ENCODE peak calls at places on chromosomes 4 and X, in five cellular contexts. A, M, H, U and I are unnamed samples. For H3K9me3, the result is how much of the 10 kb centered on the place peaks cover.

GRCh38 chr4:110914791-110915190 is 291.9 kb upstream of the PITX2 start:
- DNase-seq in A (no peak), M (no peak), H (no peak), U (no peak), I (no peak)

GRCh38 chrX:41912922-41913321 is 10.4 kb downstream of the CASK start:
- DNase-seq in A (peak), M (no peak), H (no peak), U (no peak), I (no peak)

GRCh38 chrX:119410027-119410819 is 11.1 kb downstream of the SLC25A43 start:
- DNase-seq in A (peak), M (no peak), H (peak), U (peak), I (peak)

GRCh38 chrX:2463973-2464676 is 36.7 kb downstream of the DHRSX start:
- DNase-seq in A (no peak), M (no peak), H (peak), U (no peak), I (peak)

GRCh38 chr4:76594152-76594551 is 159.1 kb downstream of the SHROOM3 start:
- DNase-seq in A (no peak), M (no peak), H (no peak), U (no peak), I (no peak)

GRCh38 chr4:59979061-59979460 is 1221.1 kb upstream of the ADGRL3 start:
- DNase-seq in A (no peak), M (no peak), H (no peak), U (no peak), I (no peak)

GRCh38 chr4:172356002-172356401 is 542.8 kb downstream of the GALNTL6 start:
- DNase-seq in A (no peak), M (no peak), H (no peak), U (no peak), I (no peak)

GRCh38 chr4:167129146-167129545 is 105.1 kb downstream of the SPOCK3 start:
- DNase-seq in A (no peak), M (no peak), H (no peak), U (no peak), I (no peak)

GRCh38 chrX:36431819-36432218 is 512.3 kb downstream of the CFAP47 start:
- DNase-seq in A (peak), M (no peak), H (peak), U (no peak), I (no peak)

DNA sequence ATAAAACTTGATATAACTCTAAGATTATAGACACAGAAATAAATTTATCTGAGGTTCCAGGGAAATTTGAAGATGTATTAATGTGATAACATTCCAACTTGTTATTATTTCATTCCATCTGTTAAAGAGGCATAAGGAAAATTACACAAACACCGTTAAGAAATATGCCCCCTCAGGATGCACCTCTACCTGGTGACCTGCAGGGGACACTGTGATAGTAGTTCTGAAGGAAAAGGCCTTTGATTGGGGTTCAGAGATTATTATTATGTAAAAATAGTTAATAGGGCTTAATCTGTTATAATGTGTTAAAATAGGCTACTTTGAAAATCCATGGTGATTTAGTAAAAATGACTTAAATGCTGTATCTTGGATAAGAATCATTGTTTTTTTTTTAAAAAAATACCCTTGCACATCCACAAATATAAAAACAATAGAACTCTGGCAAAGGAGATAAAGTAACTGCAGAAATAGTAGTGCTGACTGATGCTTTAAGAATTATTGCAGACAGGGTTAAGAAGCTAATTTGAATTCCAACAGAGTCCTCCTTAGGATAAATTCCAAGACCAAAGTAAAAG is 6.1 kb upstream of the ABRAXAS1 start:
- DNase-seq in A (peak), M (no peak), H (peak), U (peak), I (peak)
- TF ChIP-seq RAD21 in A (peak), M (peak), H (peak), U (no peak), I (peak)

DNA sequence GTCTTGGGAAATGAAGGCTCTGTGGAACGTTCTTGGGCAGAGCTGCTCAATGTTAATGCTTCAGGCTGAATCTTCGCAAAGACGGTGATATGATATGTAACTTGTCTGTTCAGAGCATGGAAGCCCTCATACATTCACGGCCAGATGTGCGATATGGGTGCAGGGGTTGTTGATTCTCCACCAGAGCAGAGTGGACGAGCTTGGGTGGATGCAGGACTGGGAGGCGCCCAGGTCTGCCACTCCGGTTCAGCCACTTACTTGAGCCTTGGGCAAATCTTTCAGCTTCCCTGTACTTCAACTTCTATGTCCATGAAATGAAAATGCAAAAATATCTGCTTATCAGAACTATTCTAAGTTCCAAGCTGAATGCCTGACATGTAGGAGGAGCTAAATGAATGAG is 47.4 kb upstream of the MND1 start:
- DNase-seq in A (no peak), M (no peak), H (no peak), U (no peak), I (no peak)
- H3K9me3 ChIP-seq in A (under half), M (under half), H (under half), U (under half), I (under half)

GRCh38 chrX:48806088-48806487 is 4.2 kb downstream of the HDAC6 start:
- DNase-seq in A (no peak), M (no peak), H (no peak), U (no peak), I (no peak)

GRCh38 chrX:48801281-48802088 is at the start of gene HDAC6:
- DNase-seq in A (peak), M (peak), H (peak), U (peak), I (peak)

GRCh38 chrX:48802813-48803261 is 970 bp downstream of the HDAC6 start:
- DNase-seq in A (no peak), M (no peak), H (no peak), U (no peak), I (no peak)

GRCh38 chrX:48800574-48801280 is 1.1 kb upstream of the HDAC6 start:
- DNase-seq in A (no peak), M (no peak), H (no peak), U (no peak), I (no peak)

DNA sequence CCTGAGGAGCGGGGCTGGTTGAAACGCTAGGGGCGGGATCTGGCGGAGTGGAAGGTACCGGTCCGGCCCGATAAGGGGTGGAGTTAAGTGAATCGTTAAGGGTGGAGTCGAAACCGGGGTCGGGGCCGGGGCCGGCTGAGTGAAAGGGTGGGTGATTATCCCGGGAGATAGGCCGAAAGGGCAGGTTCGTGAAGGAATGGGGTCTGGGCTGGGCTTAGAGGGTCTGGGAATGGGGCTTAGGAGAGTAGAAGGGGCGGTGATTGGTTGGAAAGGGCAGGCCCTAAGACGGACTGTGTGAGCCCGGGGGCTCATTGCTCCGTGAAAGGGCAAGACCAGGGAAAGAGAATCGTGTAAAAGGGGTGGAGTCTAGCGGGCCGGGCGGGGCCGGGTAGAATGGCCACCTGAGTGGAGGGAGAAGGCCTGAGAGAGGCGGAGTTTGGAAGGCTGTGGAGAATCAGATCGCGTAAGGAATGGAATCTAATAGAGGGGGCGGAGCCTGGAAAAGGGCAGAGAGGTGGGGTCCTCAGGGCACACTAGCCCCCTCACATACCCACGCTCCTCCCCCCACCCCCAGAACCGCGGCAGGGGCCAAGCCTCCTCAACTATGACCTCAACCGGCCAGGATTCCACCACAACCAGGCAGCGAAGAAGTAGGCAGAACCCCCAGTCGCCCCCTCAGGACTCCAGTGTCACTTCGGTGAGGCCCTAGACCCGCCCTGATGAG is 384 bp downstream of the HDAC6 start:
- DNase-seq in A (peak), M (peak), H (peak), U (peak), I (peak)
- TF ChIP-seq RAD21 in A (no peak), M (no peak), H (no peak), U (no peak), I (no peak)

GRCh38 chr4:176995-177394 is 52.7 kb downstream of the ZNF718 start:
- DNase-seq in A (no peak), M (no peak), H (no peak), U (no peak), I (no peak)

GRCh38 chr4:173666-174314 is 49.5 kb downstream of the ZNF718 start:
- DNase-seq in A (no peak), M (peak), H (no peak), U (no peak), I (no peak)

DNA sequence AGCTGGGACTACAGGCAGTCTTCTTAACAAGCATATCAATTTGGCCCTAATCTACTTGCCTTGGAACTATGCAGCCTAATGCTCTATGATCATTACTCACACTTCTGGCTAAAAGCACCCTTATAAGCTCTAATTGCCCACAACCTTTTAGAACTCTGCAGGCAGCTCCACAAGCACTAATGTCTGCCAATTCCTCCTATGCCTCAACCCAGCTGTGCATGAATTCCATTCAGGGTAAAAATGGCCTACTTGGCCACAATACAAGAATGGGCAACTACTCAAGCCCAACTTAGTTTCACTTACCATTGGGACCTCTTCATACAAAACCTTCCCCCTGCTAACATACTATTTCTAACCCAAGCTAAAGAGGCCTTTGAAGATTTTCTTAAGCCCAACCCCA is 51.7 kb downstream of the ZNF718 start:
- DNase-seq in A (no peak), M (no peak), H (no peak), U (no peak), I (no peak)
- H3K9me3 ChIP-seq in A (under half), M (under half), H (under half), U (half or more), I (under half)

GRCh38 chrX:123698979-123699378 is 33.9 kb downstream of the THOC2 start:
- DNase-seq in A (peak), M (no peak), H (no peak), U (no peak), I (no peak)
- TF ChIP-seq RAD21 in A (no peak), M (no peak), H (no peak), U (no peak), I (no peak)

GRCh38 chrX:65600106-65600505 is 65.5 kb upstream of the LAS1L start:
- DNase-seq in A (no peak), M (no peak), H (no peak), U (no peak), I (no peak)
- H3K9me3 ChIP-seq in A (under half), M (under half), H (under half), U (under half), I (under half)

DNA sequence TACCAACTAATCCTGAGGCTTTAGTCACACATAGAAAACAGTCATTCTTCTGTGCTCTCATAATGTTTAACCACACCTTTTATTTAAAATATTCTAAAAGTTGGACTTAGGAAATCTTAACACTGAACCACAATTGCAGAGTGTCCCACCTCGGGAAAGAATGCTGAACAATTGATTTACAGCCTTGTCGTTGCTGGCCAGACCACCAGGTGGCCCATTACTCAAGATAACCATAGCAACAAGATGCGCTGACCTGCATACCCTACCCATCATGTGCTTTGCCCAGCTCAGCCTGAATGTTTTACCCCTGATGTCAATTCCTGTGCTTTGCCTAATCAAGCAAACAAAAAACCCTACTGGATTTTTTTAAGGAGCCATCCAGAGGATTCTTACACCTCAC is 100.7 kb downstream of the ARSJ start:
- DNase-seq in A (peak), M (peak), H (no peak), U (peak), I (no peak)
- TF ChIP-seq RAD21 in A (peak), M (peak), H (peak), U (no peak), I (peak)